ENCODE peak calls at places on chromosomes 13 and 19, in nine cellular contexts. X is AG04450; D is NCI-H2081; E is activated gamma-delta T cell; S is lung; P is left ventricle myocardium superior; G is stimulated activated CD8-positive, alpha-beta memory T cell treated with anti-CD3 and anti-CD28 coated beads, Interleukin-12 subunit alpha, Interleukin-12 subunit beta, amount 100 ng/mL, for 4 hours; Z is endodermal cell; J is amniotic stem cell. A is an unnamed sample.

GRCh38 chr19:34430738-34431625 is 2.8 kb downstream of the UBA2 start:
- DNase-seq in X (no peak), D (peak; percentile 28), E (no peak), S (no peak), P (no peak), G (no peak), Z (peak; percentile 58), J (no peak), A (no peak)

GRCh38 chr19:18202759-18203407 is 959 bp downstream of the RAB3A start:
- DNase-seq in X (no peak), D (no peak), E (no peak), S (no peak), P (peak; percentile 62), G (no peak), Z (peak; percentile 73), J (no peak), A (peak; percentile 48)

GRCh38 chr19:44582581-44583265 is 30.6 kb upstream of the IGSF23 start:
- DNase-seq in X (no peak), D (no peak), E (no peak), S (no peak), P (no peak), G (no peak), Z (peak; percentile 93), J (no peak), A (no peak)

GRCh38 chr19:18650048-18650435 is 13.2 kb downstream of the KLHL26 start:
- DNase-seq in X (no peak), D (no peak), E (no peak), S (no peak), P (peak; percentile 73), G (no peak), Z (peak; percentile 85), J (no peak), A (peak; percentile 61)

GRCh38 chr13:96011291-96011875 is 41.8 kb downstream of the UGGT2 start:
- DNase-seq in X (no peak), D (no peak), E (no peak), S (no peak), P (no peak), G (no peak), Z (no peak), J (no peak), A (no peak)

GRCh38 chr13:45737571-45738002 is 35.5 kb downstream of the CBY2 start:
- DNase-seq in X (no peak), D (no peak), E (no peak), S (no peak), P (no peak), G (no peak), Z (peak; percentile 88), J (no peak), A (no peak)

GRCh38 chr19:10009269-10009665 is 1.0 kb downstream of the COL5A3 start:
- DNase-seq in X (peak; percentile 85), D (no peak), E (peak; percentile 29), S (peak; percentile 32), P (peak; percentile 87), G (peak; percentile 21), Z (peak; percentile 93), J (no peak), A (peak; percentile 79)

GRCh38 chr19:623974-624373 is 9.4 kb downstream of the POLRMT start:
- DNase-seq in X (peak; percentile 43), D (no peak), E (no peak), S (no peak), P (no peak), G (no peak), Z (no peak), J (peak; percentile 78), A (no peak)

GRCh38 chr19:3389876-3390361 is 23.5 kb downstream of the NFIC start:
- DNase-seq in X (no peak), D (peak; percentile 77), E (no peak), S (no peak), P (no peak), G (no peak), Z (peak; percentile 76), J (no peak), A (no peak)

GRCh38 chr13:26019881-26020535 is 31.8 kb downstream of the SHISA2 start:
- DNase-seq in X (peak; percentile 6), D (no peak), E (no peak), S (no peak), P (no peak), G (no peak), Z (no peak), J (peak; percentile 22), A (no peak)